ENCODE peak calls at places on chromosomes 3 and 15, in eight cellular contexts. S, G, Q, L, B, O, V and K are unnamed samples.

GRCh38 chr15:47885921-47886320 is 168.6 kb downstream of the SEMA6D start:
- DNase-seq in V (no peak), Q (no peak), G (no peak), S (peak), L (no peak), B (no peak), O (peak), K (no peak)

GRCh38 chr3:15964605-15965061 is 166.9 kb upstream of the ANKRD28 start:
- DNase-seq in S (peak), Q (no peak), L (no peak), G (no peak), O (peak), V (no peak), B (no peak), K (peak)

GRCh38 chr15:63107895-63108546 is 13.6 kb upstream of the LACTB start:
- DNase-seq in S (peak), G (no peak), Q (peak), V (no peak), O (peak), L (peak), B (no peak), K (no peak)

GRCh38 chr3:127786358-127787070 is 35.8 kb downstream of the MGLL start:
- DNase-seq in V (no peak), B (peak), L (peak), G (no peak), O (no peak), Q (no peak), S (peak), K (no peak)

GRCh38 chr3:149618151-149619123 is 39.4 kb downstream of the WWTR1 start:
- DNase-seq in L (no peak), G (no peak), V (no peak), B (no peak), Q (no peak), O (no peak), S (no peak), K (no peak)

GRCh38 chr15:98924311-98925049 is 83.1 kb downstream of the PGPEP1L start:
- DNase-seq in S (no peak), V (no peak), B (peak), G (no peak), L (no peak), O (no peak), Q (no peak), K (no peak)

GRCh38 chr15:49239105-49239504 is 69.1 kb downstream of the GALK2 start:
- DNase-seq in O (no peak), L (no peak), Q (no peak), B (no peak), G (no peak), V (no peak), S (no peak), K (no peak)

GRCh38 chr3:186519021-186519658 is 25.0 kb downstream of the CRYGS start:
- DNase-seq in L (no peak), O (no peak), S (no peak), Q (no peak), V (no peak), B (no peak), G (no peak), K (peak)

GRCh38 chr3:196217307-196218154 is 1.2 kb downstream of the SLC51A start:
- DNase-seq in G (no peak), B (no peak), S (no peak), O (no peak), Q (no peak), L (no peak), V (no peak), K (no peak)
- H3K4me3 ChIP-seq in G (no peak), B (no peak), S (no peak), O (no peak), Q (no peak), L (no peak), V (no peak), K (no peak)

GRCh38 chr3:68025189-68025588 is 370.8 kb upstream of the SUCLG2 start:
- DNase-seq in G (no peak), Q (no peak), L (no peak), O (no peak), V (no peak), S (no peak), B (no peak), K (no peak)
- H3K4me3 ChIP-seq in G (no peak), Q (no peak), L (no peak), O (no peak), V (no peak), S (no peak), B (no peak), K (no peak)

GRCh38 chr3:105836533-105836932 is 32.3 kb downstream of the CBLB start:
- DNase-seq in G (no peak), V (no peak), Q (no peak), L (no peak), S (peak), B (no peak), O (peak), K (no peak)
- H3K4me3 ChIP-seq in G (no peak), V (no peak), Q (no peak), L (peak), S (no peak), B (no peak), O (no peak), K (no peak)

GRCh38 chr15:34331809-34332208 is 5.8 kb downstream of the SLC12A6 start:
- DNase-seq in L (no peak), G (no peak), B (no peak), Q (no peak), S (no peak), O (no peak), V (no peak), K (no peak)

GRCh38 chr15:34335176-34335575 is 2.4 kb downstream of the SLC12A6 start:
- DNase-seq in B (no peak), L (no peak), V (no peak), O (no peak), Q (no peak), G (no peak), S (no peak), K (no peak)

GRCh38 chr15:34336333-34336732 is 1.2 kb downstream of the SLC12A6 start:
- DNase-seq in O (no peak), B (no peak), V (no peak), G (no peak), S (no peak), Q (no peak), L (no peak), K (no peak)

GRCh38 chr15:34336947-34337556 is 529 bp downstream of the SLC12A6 start:
- DNase-seq in Q (no peak), O (no peak), V (no peak), B (no peak), G (no peak), S (no peak), L (peak), K (no peak)

GRCh38 chr15:34334676-34335075 is 2.9 kb downstream of the SLC12A6 start:
- DNase-seq in G (no peak), V (no peak), Q (no peak), L (no peak), O (no peak), B (no peak), S (no peak), K (no peak)
- H3K4me3 ChIP-seq in G (peak), V (no peak), Q (no peak), L (peak), O (no peak), B (peak), S (peak), K (no peak)

GRCh38 chr3:179750720-179751328 is 98.0 kb downstream of the USP13 start:
- DNase-seq in B (no peak), V (no peak), Q (no peak), O (no peak), G (no peak), L (no peak), S (peak), K (peak)

GRCh38 chr3:179743913-179744312 is 91.1 kb downstream of the USP13 start:
- DNase-seq in B (no peak), O (no peak), G (no peak), Q (no peak), L (no peak), S (no peak), V (no peak), K (no peak)

GRCh38 chr3:179739816-179740594 is 87.2 kb downstream of the USP13 start:
- DNase-seq in O (no peak), B (no peak), S (no peak), L (no peak), V (no peak), G (no peak), Q (no peak), K (no peak)

GRCh38 chr3:179744667-179745066 is 91.8 kb downstream of the USP13 start:
- DNase-seq in V (no peak), B (no peak), G (no peak), L (no peak), O (no peak), Q (no peak), S (no peak), K (no peak)

GRCh38 chr3:179745109-179745508 is 92.3 kb downstream of the USP13 start:
- DNase-seq in S (no peak), Q (no peak), G (no peak), O (no peak), V (no peak), B (no peak), L (no peak), K (no peak)
- H3K4me3 ChIP-seq in S (no peak), Q (no peak), G (no peak), O (no peak), V (no peak), B (no peak), L (no peak), K (no peak)

GRCh38 chr3:139537795-139538538 is 1.6 kb downstream of the RBP1 start:
- DNase-seq in B (no peak), Q (no peak), S (no peak), L (no peak), V (no peak), O (no peak), G (no peak), K (no peak)

GRCh38 chr3:139538733-139539132 is 809 bp downstream of the RBP1 start:
- DNase-seq in Q (no peak), B (no peak), S (peak), L (no peak), G (no peak), V (no peak), O (no peak), K (no peak)

GRCh38 chr3:139541898-139542288 is 2.4 kb upstream of the RBP1 start:
- DNase-seq in S (no peak), Q (no peak), O (no peak), G (no peak), L (no peak), B (no peak), V (no peak), K (no peak)

GRCh38 chr3:139541156-139541897 is 1.8 kb upstream of the RBP1 start:
- DNase-seq in V (no peak), B (no peak), S (no peak), O (no peak), Q (no peak), L (no peak), G (no peak), K (no peak)

GRCh38 chr3:139540686-139541085 is 1.1 kb upstream of the RBP1 start:
- DNase-seq in G (no peak), V (no peak), Q (no peak), L (no peak), S (no peak), O (no peak), B (no peak), K (no peak)
- H3K4me3 ChIP-seq in G (peak), V (no peak), Q (no peak), L (no peak), S (peak), O (peak), B (no peak), K (no peak)

GRCh38 chr3:73418636-73419035 is 206.1 kb downstream of the PDZRN3 start:
- DNase-seq in Q (no peak), V (no peak), O (no peak), L (no peak), B (no peak), G (no peak), S (no peak), K (no peak)
- H3K4me3 ChIP-seq in Q (no peak), V (no peak), O (no peak), L (no peak), B (no peak), G (no peak), S (no peak), K (no peak)

GRCh38 chr3:121595765-121596406 is 2.7 kb downstream of the FBXO40 start:
- DNase-seq in O (no peak), B (no peak), L (no peak), Q (no peak), S (no peak), G (no peak), V (no peak), K (no peak)

GRCh38 chr3:121598564-121598963 is 5.4 kb downstream of the FBXO40 start:
- DNase-seq in V (no peak), G (no peak), L (no peak), B (no peak), O (no peak), S (no peak), Q (no peak), K (no peak)

GRCh38 chr3:121594850-121595249 is 1.7 kb downstream of the FBXO40 start:
- DNase-seq in B (no peak), S (no peak), O (no peak), L (no peak), Q (no peak), V (no peak), G (no peak), K (no peak)

GRCh38 chr3:121592856-121593702 is at the start of gene FBXO40:
- DNase-seq in L (no peak), Q (no peak), V (no peak), S (peak), G (no peak), O (no peak), B (no peak), K (peak)
- H3K4me3 ChIP-seq in L (no peak), Q (no peak), V (no peak), S (no peak), G (no peak), O (no peak), B (no peak), K (peak)

GRCh38 chr3:135805752-135806151 is 159.8 kb upstream of the PPP2R3A start:
- DNase-seq in Q (no peak), G (no peak), B (no peak), O (no peak), L (no peak), S (no peak), V (no peak), K (no peak)

GRCh38 chr3:135809038-135809437 is 156.5 kb upstream of the PPP2R3A start:
- DNase-seq in L (no peak), V (no peak), Q (no peak), B (no peak), G (no peak), S (no peak), O (no peak), K (no peak)

GRCh38 chr3:135807879-135808278 is 157.6 kb upstream of the PPP2R3A start:
- DNase-seq in S (no peak), O (no peak), G (no peak), V (no peak), B (no peak), L (no peak), Q (no peak), K (no peak)

GRCh38 chr3:135803291-135803690 is 162.2 kb upstream of the PPP2R3A start:
- DNase-seq in G (no peak), O (no peak), Q (no peak), S (no peak), V (no peak), B (no peak), L (no peak), K (no peak)

GRCh38 chr3:135806342-135806741 is 159.2 kb upstream of the PPP2R3A start:
- DNase-seq in L (no peak), B (no peak), V (peak), O (no peak), S (no peak), Q (no peak), G (no peak), K (no peak)
- H3K4me3 ChIP-seq in L (no peak), B (no peak), V (no peak), O (no peak), S (no peak), Q (no peak), G (no peak), K (no peak)

DNA sequence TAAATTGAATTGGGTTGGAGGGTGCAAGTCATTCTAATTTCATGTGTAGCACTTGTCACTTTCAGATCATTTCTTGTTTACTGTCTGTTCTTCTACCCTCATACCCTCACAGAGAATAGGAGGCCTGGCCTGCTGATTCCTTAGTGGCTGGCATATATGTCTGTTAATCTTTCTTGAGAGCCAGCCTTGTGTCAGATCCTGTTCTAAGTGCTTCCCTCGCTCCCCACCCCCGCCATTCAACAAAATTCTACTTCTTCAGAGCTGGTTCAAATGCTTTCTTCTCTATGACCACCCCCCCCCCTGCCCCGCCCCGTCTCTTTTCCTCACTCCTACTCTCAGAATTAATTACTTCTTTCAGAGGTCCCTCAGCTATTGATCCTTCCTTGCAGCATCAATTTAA is 1.5 kb upstream of the U2SURP start:
- DNase-seq in L (no peak), V (no peak), G (no peak), O (no peak), B (no peak), S (no peak), Q (no peak), K (no peak)
- H3K4me3 ChIP-seq in L (peak), V (no peak), G (no peak), O (peak), B (no peak), S (peak), Q (peak), K (no peak)